ENCODE peak calls at places on chromosomes 16 and 17, in six cellular contexts. G is AG04450, K is upper lobe of right lung, F is WTC11, R is astrocyte of the spinal cord, A is MCF 10A. H is an unnamed sample.

GRCh38 chr16:26672206-26672605 is 394.5 kb upstream of the C16orf82 start:
- DNase-seq in F (no peak), K (no peak), R (no peak), G (no peak), A (no peak), H (no peak)

GRCh38 chr17:68777243-68777855 is 176.2 kb upstream of the FAM20A start:
- DNase-seq in A (peak), R (peak), F (peak), K (no peak), G (peak), H (no peak)

GRCh38 chr17:4527552-4527951 is 27.6 kb downstream of the MYBBP1A start:
- DNase-seq in A (no peak), K (no peak), F (no peak), R (no peak), G (no peak), H (no peak)

GRCh38 chr16:30351586-30352419 is 3.3 kb downstream of the CD2BP2 start:
- DNase-seq in G (peak), K (peak), F (no peak), R (peak), A (peak), H (no peak)

GRCh38 chr16:89547860-89548259 is 12.6 kb upstream of the RPL13 start:
- DNase-seq in R (no peak), K (no peak), G (no peak), F (no peak), A (no peak), H (no peak)

GRCh38 chr16:4323845-4324478 is 8.1 kb downstream of the GLIS2 start:
- DNase-seq in G (no peak), A (no peak), R (peak), F (peak), K (peak), H (no peak)

GRCh38 chr17:80319262-80319998 is 58.8 kb downstream of the RNF213 start:
- DNase-seq in F (no peak), G (no peak), K (peak), R (no peak), A (no peak), H (no peak)

GRCh38 chr16:6374816-6375215 is 957.8 kb upstream of the RBFOX1 start:
- DNase-seq in A (no peak), R (no peak), F (no peak), G (no peak), K (no peak), H (no peak)

GRCh38 chr16:11224894-11225676 is 30.9 kb downstream of the SOCS1 start:
- DNase-seq in R (no peak), G (no peak), K (peak), A (no peak), F (no peak), H (no peak)

GRCh38 chr17:30831257-30831656 is 509 bp upstream of the ATAD5 start:
- DNase-seq in A (peak), R (no peak), F (no peak), G (no peak), K (no peak), H (no peak)

GRCh38 chr17:79089720-79090502 is 15.3 kb downstream of the ENGASE start:
- DNase-seq in F (no peak), G (no peak), R (no peak), K (no peak), A (no peak), H (no peak)

GRCh38 chr16:69187891-69188451 is 1.0 kb downstream of the SNTB2 start:
- DNase-seq in F (peak), K (peak), A (peak), R (peak), G (no peak), H (no peak)

GRCh38 chr17:358491-359133 is 6.0 kb upstream of the RPH3AL start:
- DNase-seq in A (no peak), F (no peak), R (no peak), K (peak), G (no peak), H (no peak)

GRCh38 chr16:75288596-75289120 is 37.2 kb upstream of the BCAR1 start:
- DNase-seq in K (no peak), A (no peak), F (no peak), G (no peak), R (no peak), H (no peak)

GRCh38 chr16:4298761-4299522 is 16.9 kb upstream of the GLIS2 start:
- DNase-seq in R (peak), A (peak), K (peak), G (peak), F (peak), H (no peak)

GRCh38 chr16:71559855-71560254 is 17.0 kb downstream of the TAT start:
- DNase-seq in G (no peak), R (no peak), F (no peak), K (no peak), A (no peak), H (no peak)

GRCh38 chr16:75267631-75268264 is 16.3 kb upstream of the BCAR1 start:
- DNase-seq in K (peak), G (no peak), R (peak), A (peak), F (no peak), H (no peak)

GRCh38 chr16:70701998-70702397 is 16.1 kb upstream of the MTSS2 start:
- DNase-seq in F (no peak), A (no peak), G (no peak), R (no peak), K (no peak), H (no peak)

GRCh38 chr16:19284207-19284606 is 1.3 kb upstream of the CLEC19A start:
- DNase-seq in A (peak), K (peak), G (no peak), F (no peak), R (peak), H (no peak)

GRCh38 chr17:17719199-17719940 is 38.1 kb downstream of the RAI1 start:
- DNase-seq in A (no peak), K (no peak), F (no peak), R (no peak), G (no peak), H (no peak)

GRCh38 chr17:6496116-6496481 is 51.8 kb downstream of the PIMREG start:
- DNase-seq in F (peak), G (no peak), R (no peak), A (no peak), K (peak), H (no peak)

GRCh38 chr16:7983671-7984070 is 606.6 kb downstream of the TMEM114 start:
- DNase-seq in F (no peak), R (no peak), A (no peak), G (no peak), K (no peak), H (no peak)

GRCh38 chr17:30360396-30360795 is 18.3 kb upstream of the CPD start:
- DNase-seq in F (no peak), K (no peak), R (no peak), A (no peak), G (no peak), H (no peak)

GRCh38 chr17:19398301-19399181 is 11.6 kb upstream of the MFAP4 start:
- DNase-seq in K (peak), G (no peak), A (peak), R (peak), F (no peak), H (peak)

GRCh38 chr17:17792551-17793377 is 44.0 kb downstream of the SREBF1 start:
- DNase-seq in F (peak), K (no peak), R (peak), A (no peak), G (no peak), H (no peak)

GRCh38 chr16:70418274-70418992 is 20.5 kb downstream of the ST3GAL2 start:
- DNase-seq in F (no peak), K (no peak), G (no peak), R (no peak), A (no peak), H (no peak)

GRCh38 chr16:3214904-3215600 is 19.9 kb downstream of the ZNF200 start:
- DNase-seq in G (no peak), R (no peak), A (no peak), K (no peak), F (no peak), H (no peak)

GRCh38 chr17:76146053-76146875 is 5.2 kb upstream of the FOXJ1 start:
- DNase-seq in R (no peak), A (no peak), G (no peak), F (no peak), K (no peak), H (no peak)

GRCh38 chr16:5903797-5904196 is 806.2 kb upstream of the EEF2KMT start:
- DNase-seq in A (no peak), G (no peak), K (no peak), F (no peak), R (no peak), H (no peak)

GRCh38 chr17:10613775-10614513 is 43.2 kb downstream of the MYH3 start:
- DNase-seq in G (no peak), F (no peak), A (no peak), K (no peak), R (no peak), H (no peak)

GRCh38 chr17:3556905-3557767 is 476 bp downstream of the TRPV3 start:
- DNase-seq in G (no peak), K (no peak), A (no peak), R (no peak), F (no peak), H (no peak)

GRCh38 chr17:21001111-21001812 is 41.5 kb downstream of the USP22 start:
- DNase-seq in G (no peak), F (no peak), A (no peak), K (peak), R (no peak), H (peak)

GRCh38 chr17:45104497-45104896 is 27.8 kb downstream of the PLCD3 start:
- DNase-seq in F (no peak), A (no peak), G (no peak), K (no peak), R (no peak), H (no peak)
- TF ChIP-seq CTCF in F (no peak), A (no peak), G (no peak), K (no peak), R (no peak), H (no peak)

DNA sequence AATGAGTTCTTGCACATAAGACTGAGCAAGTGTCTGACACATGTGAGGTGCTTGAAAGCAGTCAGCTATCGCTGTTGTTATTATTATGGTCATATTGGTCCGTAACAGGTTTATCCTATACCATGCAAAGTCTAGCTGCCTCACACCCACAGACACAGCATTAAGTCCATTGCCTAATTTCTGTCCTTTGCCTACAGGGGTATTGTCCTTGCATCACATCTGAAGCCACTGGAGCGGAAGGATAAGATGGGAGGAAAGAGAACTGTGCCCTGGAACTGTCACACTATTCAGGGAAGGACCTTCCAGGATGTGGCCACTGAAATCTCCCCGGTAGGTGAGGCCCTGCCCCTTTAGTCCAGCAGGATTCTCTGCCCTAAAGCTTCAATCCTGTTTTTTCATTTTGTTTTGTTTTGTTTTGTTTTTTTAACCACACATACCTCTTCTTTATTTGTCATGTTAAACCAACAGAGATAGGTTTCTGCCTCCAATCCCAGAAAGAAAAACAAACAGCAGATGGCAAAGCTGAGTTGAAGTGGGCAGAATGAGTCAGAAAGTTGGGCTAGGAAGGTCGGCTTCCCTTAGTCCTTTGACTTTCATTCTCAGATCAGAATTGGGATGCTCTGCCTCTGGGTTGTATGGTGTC is 2.2 kb upstream of the EFTUD2 start:
- DNase-seq in F (no peak), K (no peak), R (peak), G (peak), A (peak), H (no peak)
- TF ChIP-seq CTCF in F (no peak), K (no peak), R (no peak), G (peak), A (no peak), H (no peak)

DNA sequence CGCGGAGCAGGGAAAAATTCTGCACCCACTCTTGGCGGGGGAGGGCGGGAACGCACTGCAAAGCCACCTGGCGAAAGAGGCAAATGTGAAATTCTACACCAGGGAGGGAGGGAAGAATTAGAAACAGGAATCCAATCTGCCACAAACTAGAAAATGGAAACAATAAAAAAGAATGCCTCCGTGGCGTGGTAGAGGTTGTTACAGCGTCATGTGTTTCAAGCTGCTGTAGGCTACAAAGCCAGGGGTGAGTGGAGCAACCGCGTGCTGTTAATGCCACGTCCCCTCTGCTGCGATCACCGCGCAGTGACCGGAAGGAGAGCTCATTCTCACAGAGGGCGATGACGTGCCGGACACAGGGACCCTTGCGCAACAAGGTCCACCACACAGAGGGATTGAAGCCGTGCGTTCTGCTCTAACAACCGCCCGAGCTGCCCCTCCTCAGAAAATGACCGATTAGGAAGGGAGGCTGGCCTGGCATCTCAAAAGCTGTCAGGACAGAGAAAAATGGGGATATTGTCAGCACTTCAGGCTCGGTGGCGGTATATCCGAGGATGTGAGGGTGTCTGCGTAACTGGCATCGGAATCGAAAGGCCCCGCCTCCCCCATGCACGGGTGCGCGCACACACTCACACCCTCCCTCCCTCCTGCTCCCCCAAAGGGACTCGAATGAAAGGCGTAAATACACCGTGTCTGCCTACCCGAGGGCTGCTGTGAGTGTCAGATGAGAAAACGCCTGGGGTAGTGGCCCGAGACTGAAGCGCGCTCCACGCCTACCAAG is 70.8 kb upstream of the TNRC6C start:
- DNase-seq in R (peak), K (peak), F (no peak), G (peak), A (peak), H (peak)
- TF ChIP-seq CTCF in R (no peak), K (no peak), F (no peak), G (no peak), A (no peak), H (no peak)

DNA sequence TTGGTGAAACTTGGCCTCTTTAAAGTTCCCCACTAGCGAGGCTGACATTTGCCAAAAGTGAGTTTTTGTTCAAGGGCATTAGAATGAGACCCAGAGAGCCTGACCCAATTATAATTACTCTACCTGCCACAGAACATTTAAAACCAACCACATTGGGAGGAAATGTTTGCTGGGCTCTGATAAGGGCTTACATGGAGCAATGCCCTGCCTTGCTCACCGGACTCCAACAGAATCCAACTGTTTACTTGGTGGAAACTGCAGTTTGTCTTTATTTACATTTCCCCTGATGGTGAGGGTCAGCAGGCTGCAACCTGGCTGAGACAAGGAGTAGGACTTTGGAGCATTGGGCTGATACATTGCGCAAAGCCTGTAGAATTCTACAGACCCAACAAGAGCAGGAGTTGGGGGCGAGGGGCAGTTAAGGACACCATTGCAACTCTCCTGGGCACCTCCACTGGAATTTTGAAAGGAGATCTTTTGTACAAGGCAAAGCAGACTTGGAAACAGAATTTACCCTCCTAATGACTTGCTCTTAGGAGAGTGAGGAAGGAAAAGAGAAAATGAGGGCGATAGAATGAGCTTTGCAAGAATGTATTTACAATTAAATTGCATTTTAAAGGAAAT is 368.6 kb downstream of the SHISA9 start:
- DNase-seq in F (no peak), R (no peak), A (no peak), K (no peak), G (no peak), H (no peak)
- TF ChIP-seq CTCF in F (no peak), R (no peak), A (no peak), K (no peak), G (no peak), H (no peak)

GRCh38 chr17:62897706-62898105 is 68.3 kb upstream of the TANC2 start:
- DNase-seq in K (no peak), G (no peak), R (no peak), A (no peak), F (no peak), H (no peak)
- TF ChIP-seq CTCF in K (no peak), G (no peak), R (no peak), A (no peak), F (no peak), H (no peak)

GRCh38 chr16:83345846-83346245 is 461.9 kb upstream of the HSBP1 start:
- DNase-seq in F (no peak), K (no peak), R (no peak), G (no peak), A (no peak), H (no peak)
- TF ChIP-seq CTCF in F (no peak), K (no peak), R (no peak), G (no peak), A (no peak), H (no peak)

DNA sequence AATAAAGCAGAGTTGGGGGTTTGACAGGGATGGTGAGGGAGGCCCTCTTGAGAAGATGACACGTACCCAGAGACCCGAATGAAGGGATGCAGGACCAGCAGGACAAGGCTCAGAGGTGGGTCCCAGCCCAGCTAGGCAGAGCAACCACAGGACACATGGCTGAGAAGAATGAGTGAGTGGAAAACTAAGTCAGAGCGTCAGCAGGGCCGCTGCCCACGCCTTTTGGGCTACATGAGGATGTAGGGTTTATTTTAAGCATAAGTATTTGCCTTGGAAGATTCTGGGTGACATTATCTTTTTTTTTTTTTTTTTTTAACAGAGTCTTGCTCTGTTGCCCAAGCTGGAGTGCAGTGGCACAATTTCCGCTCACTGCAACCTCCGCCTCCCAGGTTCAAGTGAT is 176.0 kb downstream of the TMEM132E start:
- DNase-seq in G (no peak), R (no peak), F (no peak), K (no peak), A (no peak), H (no peak)
- TF ChIP-seq CTCF in G (no peak), R (no peak), F (no peak), K (no peak), A (no peak), H (no peak)

DNA sequence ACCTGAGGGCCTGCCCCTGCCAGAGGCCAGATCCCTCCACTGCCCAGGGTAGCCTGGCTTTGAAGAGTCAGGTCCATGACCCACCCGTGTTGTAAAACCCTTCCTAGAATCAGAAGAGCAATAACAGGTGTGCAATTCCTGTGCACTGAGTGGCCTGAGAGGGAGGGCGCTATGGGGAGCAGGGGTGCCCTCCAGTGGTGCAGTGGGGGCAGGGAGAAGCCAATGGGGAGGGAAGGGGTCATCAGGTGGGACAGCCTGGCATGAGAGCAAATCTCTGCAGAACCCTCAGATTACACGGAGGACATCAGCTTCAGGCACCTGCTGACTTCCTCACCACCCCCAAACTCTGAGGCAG is 72.9 kb upstream of the ZNF469 start:
- DNase-seq in K (no peak), A (no peak), R (no peak), G (no peak), F (peak), H (no peak)
- TF ChIP-seq CTCF in K (peak), A (peak), R (peak), G (peak), F (no peak), H (no peak)

H was measured in CD14-positive monocyte.